ENCODE peak calls at places on chromosome 9, in four cellular contexts. O, R, B and H are unnamed samples.
A peak's percentile ranks its signal among the peaks of the same experiment; 100 is the strongest.

GRCh38 chr9:124477211-124478013 is 27.2 kb downstream of the ADGRD2 start:
- DNase-seq in B (no peak), R (no peak), O (no peak), H (no peak)

GRCh38 chr9:34983209-34983608 is 6.3 kb upstream of the DNAJB5 start:
- DNase-seq in B (no peak), O (no peak), R (no peak), H (no peak)

GRCh38 chr9:92721548-92721947 is 43.1 kb downstream of the BICD2 start:
- DNase-seq in R (no peak), B (no peak), O (no peak), H (peak; percentile 19)

GRCh38 chr9:114184071-114184470 is 28.7 kb downstream of the COL27A1 start:
- DNase-seq in B (no peak), R (no peak), O (no peak), H (no peak)

GRCh38 chr9:77163889-77164288 is 13.4 kb upstream of the VPS13A start:
- DNase-seq in R (no peak), B (no peak), O (no peak), H (no peak)

GRCh38 chr9:113705938-113706519 is 170.1 kb upstream of the ZNF618 start:
- DNase-seq in B (no peak), O (no peak), R (no peak), H (no peak)

GRCh38 chr9:34171753-34172535 is 6.9 kb upstream of the UBAP1 start:
- DNase-seq in B (no peak), R (no peak), O (no peak), H (no peak)

GRCh38 chr9:124228516-124228915 is 29.2 kb upstream of the NEK6 start:
- DNase-seq in R (no peak), O (no peak), B (no peak), H (no peak)

GRCh38 chr9:18490591-18491370 is 16.8 kb downstream of the ADAMTSL1 start:
- DNase-seq in B (no peak), R (no peak), O (no peak), H (no peak)

GRCh38 chr9:14653511-14653910 is 39.7 kb downstream of the ZDHHC21 start:
- DNase-seq in B (no peak), R (no peak), O (no peak), H (no peak)

GRCh38 chr9:90835206-90835605 is 33.6 kb downstream of the SYK start:
- DNase-seq in B (no peak), R (no peak), O (no peak), H (no peak)

GRCh38 chr9:38153152-38153909 is 84.3 kb upstream of the SHB start:
- DNase-seq in B (no peak), O (no peak), R (no peak), H (no peak)

GRCh38 chr9:75870450-75870849 is 20.0 kb upstream of the PCSK5 start:
- DNase-seq in R (no peak), O (no peak), B (no peak), H (no peak)

GRCh38 chr9:70477907-70478480 is 63.5 kb upstream of the KLF9 start:
- DNase-seq in O (no peak), B (no peak), R (no peak), H (no peak)

GRCh38 chr9:1575939-1576338 is 439.2 kb upstream of the SMARCA2 start:
- DNase-seq in R (no peak), B (no peak), O (no peak), H (no peak)

GRCh38 chr9:114028646-114029045 is 49.5 kb downstream of the AMBP start:
- DNase-seq in O (no peak), R (no peak), B (no peak), H (no peak)

GRCh38 chr9:108543251-108543768 is 312.5 kb downstream of the ACTL7B start:
- DNase-seq in R (no peak), O (no peak), B (no peak), H (no peak)

GRCh38 chr9:21002040-21002439 is 29.4 kb downstream of the HACD4 start:
- DNase-seq in B (no peak), O (no peak), R (no peak), H (peak; percentile 1)

GRCh38 chr9:82080265-82080664 is 91.7 kb downstream of the SPATA31D1 start:
- DNase-seq in O (no peak), R (no peak), B (no peak), H (no peak)

GRCh38 chr9:107768224-107768623 is 278.7 kb upstream of the KLF4 start:
- DNase-seq in B (no peak), R (no peak), O (no peak), H (no peak)

GRCh38 chr9:133534346-133535284 is at the start of gene ADAMTSL2:
- DNase-seq in B (peak; percentile 22), R (no peak), O (peak; percentile 61), H (no peak)

GRCh38 chr9:132049323-132049882 is 30.3 kb downstream of the MED27 start:
- DNase-seq in O (no peak), R (no peak), B (no peak), H (no peak)

GRCh38 chr9:34252670-34253459 is 74.0 kb downstream of the UBAP1 start:
- DNase-seq in O (no peak), B (peak; percentile 50), R (peak; percentile 28), H (peak; percentile 57)

GRCh38 chr9:131275332-131276106 is 791 bp downstream of the FAM78A start:
- DNase-seq in R (no peak), B (no peak), O (no peak), H (peak; percentile 43)

GRCh38 chr9:93295031-93295430 is 111.1 kb downstream of the WNK2 start:
- DNase-seq in R (no peak), O (no peak), B (no peak), H (no peak)

GRCh38 chr9:107340920-107341632 is 58.0 kb downstream of the RAD23B start:
- DNase-seq in R (peak; percentile 75), O (peak; percentile 10), B (peak; percentile 80), H (peak; percentile 73)

GRCh38 chr9:254516-254915 is 39.9 kb downstream of the DOCK8 start:
- DNase-seq in O (no peak), R (no peak), B (no peak), H (no peak)

GRCh38 chr9:121963542-121963995 is 129.5 kb downstream of the TTLL11 start:
- DNase-seq in R (no peak), O (no peak), B (no peak), H (no peak)

GRCh38 chr9:79857188-79857587 is 285.4 kb downstream of the TLE4 start:
- DNase-seq in B (no peak), O (no peak), R (no peak), H (no peak)

GRCh38 chr9:33372900-33373299 is 29.5 kb downstream of the AQP7 start:
- DNase-seq in R (no peak), B (no peak), O (no peak), H (no peak)

GRCh38 chr9:93587651-93588347 is 11.4 kb downstream of the PHF2 start:
- DNase-seq in R (no peak), O (no peak), B (no peak), H (no peak)

GRCh38 chr9:115694014-115694413 is 459.6 kb upstream of the PAPPA start:
- DNase-seq in B (no peak), O (no peak), R (no peak), H (no peak)

GRCh38 chr9:97419315-97419867 is 7.5 kb downstream of the TDRD7 start:
- DNase-seq in B (no peak), R (no peak), O (no peak), H (no peak)

GRCh38 chr9:135810806-135811575 is 96.4 kb downstream of the CAMSAP1 start:
- DNase-seq in R (no peak), O (no peak), B (no peak), H (no peak)

GRCh38 chr9:947985-948384 is 28.5 kb upstream of the DMRT3 start:
- DNase-seq in O (no peak), R (no peak), B (no peak), H (no peak)

GRCh38 chr9:104961238-104961637 is 33.3 kb upstream of the ABCA1 start:
- DNase-seq in R (peak; percentile 22), O (no peak), B (peak; percentile 30), H (no peak)

GRCh38 chr9:92564982-92565381 is 29.2 kb upstream of the ECM2 start:
- DNase-seq in R (no peak), O (no peak), B (no peak), H (no peak)